ENCODE peak calls at places on chromosomes 13 and 19, in five cellular contexts. Z, B, K, Q and C are unnamed samples.

GRCh38 chr19:44972802-44973201 is 17.6 kb downstream of the CLPTM1 start:
- DNase-seq in B (no peak), Q (no peak), Z (no peak), K (no peak), C (no peak)

GRCh38 chr19:4185413-4186086 is 3.1 kb downstream of the ANKRD24 start:
- DNase-seq in K (no peak), Z (no peak), B (no peak), Q (no peak), C (no peak)

GRCh38 chr19:39998511-39998910 is 1.7 kb downstream of the ZNF546 start:
- DNase-seq in K (no peak), Z (no peak), Q (no peak), B (no peak), C (no peak)

GRCh38 chr13:26988059-26988769 is 183.4 kb downstream of the USP12 start:
- DNase-seq in Q (no peak), K (no peak), Z (no peak), B (no peak), C (no peak)

GRCh38 chr19:56107626-56108351 is 13.3 kb downstream of the ZNF787 start:
- DNase-seq in K (no peak), B (no peak), Z (no peak), Q (no peak), C (no peak)

GRCh38 chr13:33015791-33016323 is 366 bp upstream of the KL start:
- DNase-seq in K (peak), Z (no peak), B (no peak), Q (no peak), C (no peak)

GRCh38 chr13:26784704-26785639 is 24.4 kb upstream of the GPR12 start:
- DNase-seq in Q (no peak), K (no peak), Z (no peak), B (peak), C (no peak)

GRCh38 chr13:49497272-49497671 is 1.5 kb downstream of the PHF11 start:
- DNase-seq in Q (no peak), Z (no peak), K (no peak), B (no peak), C (no peak)

DNA sequence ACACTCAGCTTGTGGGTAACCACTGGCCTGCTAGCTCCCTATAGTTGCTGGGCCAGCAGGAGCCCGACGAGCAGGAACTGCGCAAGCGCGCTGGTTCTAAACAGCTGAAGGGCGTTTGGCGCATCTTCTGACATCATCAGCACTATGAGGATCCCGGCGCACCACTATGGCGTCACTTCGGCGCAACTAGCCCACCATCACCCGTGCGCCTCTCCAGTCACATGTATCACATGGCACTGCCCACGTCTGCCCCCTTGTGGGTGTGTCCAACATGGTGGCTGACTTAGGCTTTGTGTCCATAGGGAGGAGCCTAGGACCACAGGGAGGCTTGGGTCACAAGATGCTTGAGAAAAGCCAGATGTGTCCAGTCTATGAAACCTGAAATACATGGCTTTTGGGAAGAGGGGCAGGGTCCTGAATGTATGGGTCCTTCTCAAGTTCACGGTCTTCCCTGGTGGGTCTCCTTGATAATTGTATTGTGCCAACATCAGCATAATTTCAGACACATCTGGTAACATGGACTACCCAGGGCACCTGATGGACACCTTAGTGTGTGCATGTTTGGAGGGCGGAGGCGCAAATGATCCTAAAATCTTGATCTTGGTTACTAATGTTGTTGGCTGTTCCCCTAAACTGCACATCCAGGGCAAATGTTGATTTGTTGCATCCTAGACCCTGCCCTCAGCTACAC is 18.0 kb downstream of the KLK4 start:
- DNase-seq in Z (no peak), K (no peak), Q (no peak), B (no peak), C (no peak)
- TF ChIP-seq CTCF in Z (no peak), K (no peak), Q (peak), B (no peak), C (no peak)

DNA sequence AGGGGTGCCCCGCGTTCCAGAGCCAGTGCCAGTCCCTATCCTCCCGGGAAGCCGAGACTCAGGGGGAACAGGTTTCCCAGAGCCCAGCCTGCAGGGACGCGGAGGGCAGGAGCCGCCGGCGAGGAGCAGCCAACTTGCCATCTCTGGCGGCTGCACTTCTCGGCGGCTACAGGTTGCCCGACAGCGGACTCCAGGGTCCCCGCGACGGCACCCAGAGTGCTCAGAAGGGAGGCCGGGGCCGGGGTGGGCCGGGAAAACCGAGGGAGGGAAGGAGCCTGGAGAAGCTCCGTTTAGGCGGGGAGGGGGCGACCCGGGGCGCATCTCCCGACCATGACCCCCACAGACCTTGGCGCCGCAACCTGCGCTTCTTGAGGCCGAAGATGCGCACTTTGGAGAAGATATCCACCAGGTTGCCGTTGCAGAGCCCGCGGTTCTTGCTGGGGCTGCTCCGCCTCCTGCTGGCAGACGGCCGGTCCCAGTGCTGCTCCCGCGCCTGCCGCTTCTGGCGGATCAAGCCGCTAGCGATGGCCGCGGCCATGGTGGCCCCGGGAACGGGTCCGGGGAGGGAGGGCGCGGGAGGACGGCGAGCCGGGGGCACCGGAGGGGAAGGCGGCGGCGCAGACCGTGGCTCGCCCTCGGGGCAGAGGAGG is 463.8 kb downstream of the ITGBL1 start:
- DNase-seq in Z (no peak), B (no peak), Q (no peak), K (peak), C (no peak)
- TF ChIP-seq CTCF in Z (peak), B (no peak), Q (peak), K (no peak), C (peak)

DNA sequence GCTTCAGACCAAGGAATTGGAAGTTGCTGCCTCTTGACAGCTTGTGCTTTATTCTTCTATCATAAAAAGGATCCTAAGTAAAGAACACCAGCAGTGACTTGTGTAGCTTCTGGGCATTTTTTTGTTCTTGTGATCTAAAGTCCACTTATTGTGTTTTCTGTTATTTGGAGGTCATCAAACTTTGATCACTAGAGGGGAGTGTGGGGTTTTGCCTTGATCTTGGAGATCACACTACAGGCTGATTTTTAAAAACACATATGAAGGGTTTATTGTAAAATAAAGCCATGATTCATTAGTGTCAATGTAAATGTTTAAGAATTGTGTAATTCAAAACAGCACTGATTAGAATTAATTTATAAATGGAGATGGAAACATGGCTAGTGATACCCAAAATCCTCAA is 328.7 kb upstream of the EDNRB start:
- DNase-seq in Z (no peak), K (no peak), B (no peak), Q (no peak), C (no peak)
- TF ChIP-seq CTCF in Z (no peak), K (no peak), B (no peak), Q (no peak), C (no peak)

DNA sequence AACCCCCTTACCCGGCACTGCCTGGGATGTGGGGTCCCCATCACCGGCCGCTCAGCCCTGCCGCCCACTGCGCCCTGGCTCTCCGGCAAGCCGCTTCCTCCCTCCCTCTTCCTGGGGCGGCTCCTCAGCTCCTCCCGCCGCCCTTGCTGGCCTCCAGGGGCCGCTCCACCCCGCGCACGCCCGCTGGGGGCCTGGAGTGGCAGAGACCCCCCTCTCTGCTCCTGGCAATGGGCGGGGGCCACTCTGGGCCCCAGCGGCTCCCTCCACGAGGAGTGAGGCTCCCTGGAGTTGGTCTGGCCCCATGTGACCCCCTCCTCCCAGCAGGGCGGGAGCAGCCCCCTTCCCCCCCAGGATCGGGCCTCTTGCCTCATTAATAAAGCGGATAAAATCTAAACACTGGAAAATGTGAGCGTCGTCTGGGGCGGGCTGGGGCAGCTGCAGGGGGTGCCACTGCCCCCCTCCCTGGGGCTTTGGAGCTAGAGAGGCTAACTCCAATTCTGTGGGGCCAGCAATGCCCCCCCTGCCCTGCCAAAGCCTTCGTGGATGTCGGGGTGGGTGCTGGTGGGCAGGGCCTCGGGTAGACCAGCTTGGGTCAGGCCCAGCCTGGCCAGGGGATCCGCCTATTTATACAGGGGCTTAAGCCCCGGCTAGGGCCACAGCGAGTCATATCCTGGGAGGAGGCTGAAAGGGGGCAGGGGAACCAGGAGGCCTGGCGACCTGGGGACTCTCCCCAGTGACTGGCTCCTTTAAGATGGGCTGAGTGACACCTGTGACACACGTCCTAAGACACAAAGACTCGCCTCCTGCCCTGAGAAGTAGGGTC is at the start of gene PTGER1:
- DNase-seq in K (no peak), Z (no peak), B (no peak), Q (no peak), C (no peak)
- TF ChIP-seq CTCF in K (no peak), Z (peak), B (no peak), Q (peak), C (peak)